ENCODE peak calls at places on chromosome 13, in five cellular contexts. M is stimulated activated CD4-positive, alpha-beta T cell treated with anti-CD3 and anti-CD28 coated beads, Interleukin-1b, Interleukin-23, amount 100 ng/mL, for 24 hours; O is anterior cingulate cortex; D is heart left ventricle; N is GM19239. B is an unnamed sample.

GRCh38 chr13:66200555-66200954 is 1029.6 kb downstream of the PCDH9 start:
- DNase-seq in M (no peak), D (no peak), O (no peak), N (no peak), B (no peak)

GRCh38 chr13:32039056-32039455 is 7.5 kb downstream of the FRY start:
- DNase-seq in M (no peak), O (no peak), D (no peak), N (no peak), B (no peak)

GRCh38 chr13:103726808-103727207 is 660.6 kb upstream of the SLC10A2 start:
- DNase-seq in N (no peak), M (no peak), D (no peak), O (no peak), B (no peak)

GRCh38 chr13:29548722-29549446 is 46.6 kb downstream of the SLC7A1 start:
- DNase-seq in M (no peak), D (no peak), N (no peak), O (no peak), B (no peak)

GRCh38 chr13:44767257-44767656 is 191.1 kb upstream of the TSC22D1 start:
- DNase-seq in D (no peak), O (no peak), M (no peak), N (no peak), B (no peak)

GRCh38 chr13:45681101-45681500 is 21.0 kb upstream of the CBY2 start:
- DNase-seq in N (no peak), O (no peak), M (no peak), D (no peak), B (no peak)

GRCh38 chr13:31674056-31674455 is 65.3 kb upstream of the RXFP2 start:
- DNase-seq in D (no peak), N (no peak), O (no peak), M (no peak), B (no peak)

GRCh38 chr13:27057817-27058216 is 113.8 kb downstream of the USP12 start:
- DNase-seq in O (no peak), D (no peak), N (no peak), M (no peak), B (no peak)

GRCh38 chr13:35917942-35918645 is 213.1 kb downstream of the DCLK1 start:
- DNase-seq in O (no peak), N (no peak), M (no peak), D (no peak), B (no peak)

GRCh38 chr13:32443111-32443510 is 15.2 kb upstream of the N4BP2L1 start:
- DNase-seq in O (no peak), M (no peak), N (peak), D (no peak), B (no peak)

GRCh38 chr13:40383132-40383531 is 283.3 kb downstream of the FOXO1 start:
- DNase-seq in M (no peak), O (no peak), D (no peak), N (no peak), B (no peak)

GRCh38 chr13:83796364-83796763 is 85.9 kb downstream of the SLITRK1 start:
- DNase-seq in M (no peak), O (no peak), N (no peak), D (no peak), B (no peak)

GRCh38 chr13:40673061-40673397 is 6.6 kb upstream of the FOXO1 start:
- DNase-seq in D (no peak), O (no peak), M (no peak), N (no peak), B (no peak)

GRCh38 chr13:64934569-64935362 is 2295.4 kb downstream of the PCDH9 start:
- DNase-seq in N (no peak), D (no peak), O (no peak), M (no peak), B (no peak)

GRCh38 chr13:95660981-95661581 is 15.9 kb upstream of the DNAJC3 start:
- DNase-seq in N (no peak), O (no peak), M (no peak), D (no peak), B (no peak)

GRCh38 chr13:101817898-101818297 is 365.4 kb downstream of the ITGBL1 start:
- DNase-seq in M (no peak), N (no peak), O (no peak), D (no peak), B (no peak)

GRCh38 chr13:53198017-53198416 is 169.4 kb downstream of the OLFM4 start:
- DNase-seq in M (no peak), D (no peak), N (no peak), O (no peak), B (no peak)

GRCh38 chr13:49652691-49653305 is 24.5 kb downstream of the ARL11 start:
- DNase-seq in N (no peak), D (no peak), M (no peak), O (no peak), B (no peak)

GRCh38 chr13:101623469-101624209 is 171.2 kb downstream of the ITGBL1 start:
- DNase-seq in M (no peak), O (no peak), N (peak), D (no peak), B (no peak)

GRCh38 chr13:99636306-99636705 is 135.0 kb downstream of the TM9SF2 start:
- DNase-seq in M (no peak), N (no peak), D (no peak), O (no peak), B (no peak)

GRCh38 chr13:90414691-90415596 is 932.5 kb upstream of the MIR17HG start:
- DNase-seq in N (no peak), D (no peak), M (no peak), O (no peak), B (no peak)

GRCh38 chr13:44679602-44680001 is 103.5 kb upstream of the TSC22D1 start:
- DNase-seq in O (no peak), D (no peak), M (no peak), N (no peak), B (no peak)

GRCh38 chr13:99386911-99387788 is 80.0 kb upstream of the GPR183 start:
- DNase-seq in O (no peak), D (no peak), M (peak), N (peak), B (no peak)

GRCh38 chr13:33284916-33285315 is 639 bp downstream of the STARD13 start:
- DNase-seq in N (no peak), M (no peak), D (no peak), O (no peak), B (no peak)

GRCh38 chr13:98853791-98854191 is 101.3 kb upstream of the SLC15A1 start:
- DNase-seq in D (no peak), O (no peak), N (peak), M (no peak), B (no peak)

GRCh38 chr13:113650275-113650674 is 7.7 kb downstream of the ATP4B start:
- DNase-seq in M (no peak), N (no peak), O (no peak), D (peak), B (peak)

GRCh38 chr13:52405767-52406494 is at the start of gene THSD1:
- DNase-seq in N (peak), D (peak), O (peak), M (no peak), B (no peak)

B was measured in mesothelial cell of epicardium.